ENCODE peak calls at places on chromosomes 3 and 15, in six cellular contexts. S, M, G, H, X and N are unnamed samples.

GRCh38 chr15:34737379-34737928 is 17.3 kb downstream of the GJD2 start:
- ATAC-seq in M (no peak), G (no peak), H (no peak), S (no peak), X (peak), N (no peak)

GRCh38 chr15:43185161-43186002 is at the start of gene CCNDBP1:
- ATAC-seq in H (peak), S (peak), G (peak), M (peak), X (peak), N (peak)

GRCh38 chr3:175431396-175431795 is 572.3 kb downstream of the NAALADL2 start:
- ATAC-seq in S (no peak), X (no peak), H (peak), G (no peak), M (no peak), N (no peak)

GRCh38 chr15:65517866-65518207 is 348 bp upstream of the DPP8 start:
- ATAC-seq in H (no peak), G (no peak), X (no peak), S (peak), M (no peak), N (no peak)

GRCh38 chr3:170128259-170128976 is 53.1 kb downstream of the PHC3 start:
- ATAC-seq in G (no peak), M (peak), S (no peak), X (peak), H (no peak), N (no peak)

GRCh38 chr15:90855139-90855538 is 13.2 kb upstream of the FURIN start:
- ATAC-seq in S (no peak), M (no peak), X (no peak), H (no peak), G (no peak), N (no peak)

GRCh38 chr15:27358751-27359434 is 387.9 kb downstream of the GABRG3 start:
- ATAC-seq in H (no peak), M (no peak), X (no peak), S (no peak), G (peak), N (no peak)

GRCh38 chr15:92968926-92969664 is 69.0 kb downstream of the CHD2 start:
- ATAC-seq in X (no peak), H (peak), G (no peak), S (no peak), M (peak), N (peak)

GRCh38 chr3:14836049-14836468 is 17.3 kb downstream of the FGD5 start:
- ATAC-seq in H (peak), X (no peak), M (no peak), G (no peak), S (no peak), N (peak)

GRCh38 chr3:185825639-185826481 is 1.0 kb upstream of the IGF2BP2 start:
- ATAC-seq in S (peak), G (peak), H (peak), M (peak), X (peak), N (peak)

GRCh38 chr15:71708052-71708432 is 102.3 kb upstream of the NR2E3 start:
- ATAC-seq in M (no peak), S (no peak), X (no peak), H (peak), G (no peak), N (no peak)

GRCh38 chr15:90948506-90948905 is 6.2 kb upstream of the RCCD1 start:
- ATAC-seq in M (no peak), S (no peak), X (no peak), G (no peak), H (no peak), N (no peak)

GRCh38 chr3:135706758-135707375 is 258.7 kb upstream of the PPP2R3A start:
- ATAC-seq in H (no peak), G (no peak), M (no peak), S (no peak), X (no peak), N (no peak)

GRCh38 chr3:120800625-120801024 is 58.1 kb downstream of the GTF2E1 start:
- ATAC-seq in M (no peak), S (no peak), X (no peak), H (no peak), G (no peak), N (no peak)

GRCh38 chr3:57120040-57120802 is 44.9 kb downstream of the IL17RD start:
- ATAC-seq in G (no peak), X (no peak), S (no peak), M (no peak), H (peak), N (peak)

GRCh38 chr3:129326591-129326990 is 47.9 kb downstream of the HMCES start:
- ATAC-seq in H (no peak), S (no peak), X (no peak), G (no peak), M (no peak), N (no peak)

GRCh38 chr15:65529754-65530317 is 427 bp upstream of the HACD3 start:
- ATAC-seq in S (peak), X (peak), G (peak), M (no peak), H (no peak), N (no peak)

GRCh38 chr3:67863869-67864268 is 209.5 kb upstream of the SUCLG2 start:
- ATAC-seq in G (peak), M (no peak), S (peak), H (no peak), X (no peak), N (no peak)

GRCh38 chr3:196889844-196890243 is 22.1 kb downstream of the SENP5 start:
- ATAC-seq in S (no peak), H (no peak), M (no peak), X (no peak), G (no peak), N (no peak)

GRCh38 chr15:77419050-77419835 is 661 bp downstream of the PEAK1 start:
- ATAC-seq in G (peak), H (peak), X (peak), M (peak), S (peak), N (no peak)

GRCh38 chr15:57440167-57440566 is 63.9 kb downstream of the CGNL1 start:
- ATAC-seq in X (no peak), G (peak), H (no peak), M (no peak), S (no peak), N (no peak)

GRCh38 chr15:93190238-93190637 is 101.2 kb upstream of the RGMA start:
- ATAC-seq in X (no peak), M (no peak), S (no peak), H (no peak), G (peak), N (no peak)

GRCh38 chr15:80567721-80568157 is 127.4 kb upstream of the ABHD17C start:
- ATAC-seq in M (no peak), S (peak), G (peak), H (peak), X (peak), N (peak)